ENCODE peak calls at places on chromosomes 7 and 10, in ten cellular contexts. I, Z, X, T, W, J, F, U, L and A are unnamed samples.

GRCh38 chr10:1211844-1212570 is 155.8 kb downstream of the WDR37 start:
- DNase-seq in I (no peak), Z (no peak), X (no peak), T (no peak), W (peak), J (no peak), F (no peak), U (no peak), L (no peak), A (no peak)

GRCh38 chr10:44908071-44908709 is 2.9 kb upstream of the TMEM72 start:
- DNase-seq in I (no peak), Z (no peak), X (no peak), T (peak), W (peak), J (no peak), F (peak), U (no peak), L (no peak), A (no peak)

GRCh38 chr7:13742719-13743640 is 246.5 kb downstream of the ETV1 start:
- DNase-seq in I (peak), Z (no peak), X (no peak), T (peak), W (no peak), J (no peak), F (no peak), U (no peak), L (peak), A (peak)

GRCh38 chr10:113018034-113018433 is 68.0 kb downstream of the TCF7L2 start:
- DNase-seq in I (no peak), Z (no peak), X (no peak), T (no peak), W (no peak), J (no peak), F (no peak), U (no peak), L (no peak), A (no peak)

GRCh38 chr10:3481000-3481335 is 304.0 kb downstream of the KLF6 start:
- DNase-seq in I (no peak), Z (no peak), X (no peak), T (no peak), W (no peak), J (no peak), F (no peak), U (no peak), L (no peak), A (no peak)

GRCh38 chr10:133277277-133277992 is 767 bp upstream of the ADAM8 start:
- DNase-seq in I (no peak), Z (no peak), X (no peak), T (no peak), W (no peak), J (no peak), F (no peak), U (no peak), L (no peak), A (no peak)

GRCh38 chr10:132654121-132654571 is 116.6 kb downstream of the INPP5A start:
- DNase-seq in I (no peak), Z (no peak), X (no peak), T (no peak), W (peak), J (no peak), F (no peak), U (no peak), L (no peak), A (no peak)

GRCh38 chr10:70827358-70827757 is 11.6 kb downstream of the SGPL1 start:
- DNase-seq in I (no peak), Z (no peak), X (no peak), T (no peak), W (no peak), J (no peak), F (no peak), U (no peak), L (no peak), A (no peak)

GRCh38 chr10:122165914-122166313 is 105.2 kb upstream of the BTBD16 start:
- DNase-seq in I (no peak), Z (no peak), X (no peak), T (no peak), W (no peak), J (no peak), F (no peak), U (no peak), L (no peak), A (no peak)

GRCh38 chr7:81499262-81500116 is 270.4 kb downstream of the HGF start:
- DNase-seq in I (no peak), Z (no peak), X (no peak), T (peak), W (peak), J (peak), F (peak), U (no peak), L (peak), A (no peak)

GRCh38 chr10:87594864-87595263 is 64.8 kb upstream of the PAPSS2 start:
- DNase-seq in I (no peak), Z (no peak), X (no peak), T (no peak), W (no peak), J (no peak), F (no peak), U (no peak), L (no peak), A (no peak)

GRCh38 chr7:122886357-122887081 is at the start of gene CADPS2:
- DNase-seq in I (peak), Z (no peak), X (peak), T (peak), W (peak), J (peak), F (peak), U (no peak), L (peak), A (peak)

GRCh38 chr7:24885305-24885704 is 94.7 kb downstream of the OSBPL3 start:
- DNase-seq in I (no peak), Z (no peak), X (no peak), T (no peak), W (no peak), J (no peak), F (no peak), U (no peak), L (no peak), A (no peak)

GRCh38 chr7:44415510-44415909 is 74.9 kb downstream of the NUDCD3 start:
- DNase-seq in I (no peak), Z (no peak), X (no peak), T (no peak), W (no peak), J (no peak), F (no peak), U (no peak), L (no peak), A (no peak)

GRCh38 chr10:80416401-80417098 is 8.2 kb downstream of the PRXL2A start:
- DNase-seq in I (no peak), Z (no peak), X (peak), T (peak), W (peak), J (no peak), F (no peak), U (no peak), L (no peak), A (peak)

GRCh38 chr10:15478950-15479349 is 107.9 kb upstream of the FAM171A1 start:
- DNase-seq in I (no peak), Z (no peak), X (no peak), T (no peak), W (no peak), J (no peak), F (no peak), U (no peak), L (no peak), A (no peak)

GRCh38 chr7:142812437-142813215 is 41.9 kb downstream of the PRSS2 start:
- DNase-seq in I (no peak), Z (peak), X (no peak), T (no peak), W (no peak), J (no peak), F (no peak), U (no peak), L (no peak), A (peak)